ENCODE peak calls at places on chromosomes 7 and 10, in nine cellular contexts. One of them, this sample, is unnamed. For H3K79me2 and H3K36me3, the result is how much of the 10 kb centered on the place peaks cover.

GRCh38 chr7:124782335-124782734 is 16.7 kb upstream of the GPR37 start:
- DNase-seq in fibroblast of lung: no peak
- DNase-seq in K562: no peak
- DNase-seq in endothelial cell of umbilical vein: no peak
- DNase-seq in GM23248: no peak
- DNase-seq in Karpas-422: no peak
- DNase-seq in H1: no peak
- DNase-seq in SK-N-SH: no peak
- DNase-seq in astrocyte: no peak
- DNase-seq in this sample: no peak

GRCh38 chr10:59622320-59622901 is 87.2 kb downstream of the SLC16A9 start:
- DNase-seq in fibroblast of lung: peak
- DNase-seq in K562: peak
- DNase-seq in endothelial cell of umbilical vein: peak
- DNase-seq in GM23248: peak
- DNase-seq in Karpas-422: peak
- DNase-seq in H1: no peak
- DNase-seq in SK-N-SH: peak
- DNase-seq in astrocyte: peak
- DNase-seq in this sample: peak

GRCh38 chr10:71600856-71601255 is 118.7 kb downstream of the C10orf105 start:
- DNase-seq in fibroblast of lung: peak
- DNase-seq in K562: no peak
- DNase-seq in endothelial cell of umbilical vein: peak
- DNase-seq in GM23248: peak
- DNase-seq in Karpas-422: no peak
- DNase-seq in H1: no peak
- DNase-seq in SK-N-SH: no peak
- DNase-seq in astrocyte: peak
- DNase-seq in this sample: no peak

GRCh38 chr7:158051372-158051760 is 536.3 kb downstream of the PTPRN2 start:
- DNase-seq in fibroblast of lung: no peak
- DNase-seq in K562: no peak
- DNase-seq in endothelial cell of umbilical vein: no peak
- DNase-seq in GM23248: no peak
- DNase-seq in Karpas-422: no peak
- DNase-seq in H1: no peak
- DNase-seq in SK-N-SH: no peak
- DNase-seq in astrocyte: no peak
- DNase-seq in this sample: no peak

GRCh38 chr10:88525371-88526079 is 57.6 kb downstream of the RNLS start:
- DNase-seq in fibroblast of lung: peak
- DNase-seq in K562: no peak
- DNase-seq in endothelial cell of umbilical vein: peak
- DNase-seq in GM23248: peak
- DNase-seq in Karpas-422: no peak
- DNase-seq in H1: no peak
- DNase-seq in SK-N-SH: no peak
- DNase-seq in astrocyte: peak
- DNase-seq in this sample: no peak

GRCh38 chr10:97445357-97445721 is 467 bp downstream of the EXOSC1 start:
- DNase-seq in fibroblast of lung: no peak
- DNase-seq in K562: no peak
- DNase-seq in endothelial cell of umbilical vein: no peak
- DNase-seq in GM23248: no peak
- DNase-seq in Karpas-422: no peak
- DNase-seq in H1: no peak
- DNase-seq in SK-N-SH: no peak
- DNase-seq in astrocyte: no peak
- DNase-seq in this sample: no peak

GRCh38 chr7:146129296-146129695 is 12.7 kb downstream of the CNTNAP2 start:
- DNase-seq in fibroblast of lung: no peak
- DNase-seq in K562: no peak
- DNase-seq in endothelial cell of umbilical vein: no peak
- DNase-seq in GM23248: no peak
- DNase-seq in Karpas-422: no peak
- DNase-seq in H1: no peak
- DNase-seq in SK-N-SH: no peak
- DNase-seq in astrocyte: no peak
- DNase-seq in this sample: no peak

GRCh38 chr7:24595671-24596418 is 22.6 kb downstream of the PALS2 start:
- DNase-seq in fibroblast of lung: no peak
- DNase-seq in K562: no peak
- DNase-seq in endothelial cell of umbilical vein: no peak
- DNase-seq in GM23248: no peak
- DNase-seq in Karpas-422: no peak
- DNase-seq in H1: no peak
- DNase-seq in SK-N-SH: no peak
- DNase-seq in astrocyte: no peak
- DNase-seq in this sample: peak

GRCh38 chr10:45023426-45023825 is 22.7 kb downstream of the ZNF22 start:
- DNase-seq in fibroblast of lung: no peak
- DNase-seq in K562: no peak
- DNase-seq in endothelial cell of umbilical vein: no peak
- DNase-seq in GM23248: peak
- DNase-seq in Karpas-422: no peak
- DNase-seq in H1: no peak
- DNase-seq in SK-N-SH: no peak
- DNase-seq in astrocyte: no peak
- DNase-seq in this sample: no peak

GRCh38 chr10:100485841-100486495 is 23.2 kb downstream of the WNT8B start:
- DNase-seq in fibroblast of lung: no peak
- DNase-seq in K562: no peak
- DNase-seq in endothelial cell of umbilical vein: no peak
- DNase-seq in GM23248: no peak
- DNase-seq in Karpas-422: no peak
- DNase-seq in H1: no peak
- DNase-seq in SK-N-SH: no peak
- DNase-seq in astrocyte: no peak
- DNase-seq in this sample: no peak

GRCh38 chr7:102039706-102040105 is 222.3 kb downstream of the CUX1 start:
- DNase-seq in fibroblast of lung: no peak
- DNase-seq in K562: no peak
- DNase-seq in endothelial cell of umbilical vein: no peak
- DNase-seq in GM23248: no peak
- DNase-seq in Karpas-422: no peak
- DNase-seq in H1: no peak
- DNase-seq in SK-N-SH: no peak
- DNase-seq in astrocyte: no peak
- DNase-seq in this sample: no peak

GRCh38 chr10:6348091-6348862 is 145.5 kb downstream of the PFKFB3 start:
- DNase-seq in fibroblast of lung: no peak
- DNase-seq in K562: no peak
- DNase-seq in endothelial cell of umbilical vein: no peak
- DNase-seq in GM23248: peak
- DNase-seq in Karpas-422: peak
- DNase-seq in H1: no peak
- DNase-seq in SK-N-SH: no peak
- DNase-seq in astrocyte: peak
- DNase-seq in this sample: peak

DNA sequence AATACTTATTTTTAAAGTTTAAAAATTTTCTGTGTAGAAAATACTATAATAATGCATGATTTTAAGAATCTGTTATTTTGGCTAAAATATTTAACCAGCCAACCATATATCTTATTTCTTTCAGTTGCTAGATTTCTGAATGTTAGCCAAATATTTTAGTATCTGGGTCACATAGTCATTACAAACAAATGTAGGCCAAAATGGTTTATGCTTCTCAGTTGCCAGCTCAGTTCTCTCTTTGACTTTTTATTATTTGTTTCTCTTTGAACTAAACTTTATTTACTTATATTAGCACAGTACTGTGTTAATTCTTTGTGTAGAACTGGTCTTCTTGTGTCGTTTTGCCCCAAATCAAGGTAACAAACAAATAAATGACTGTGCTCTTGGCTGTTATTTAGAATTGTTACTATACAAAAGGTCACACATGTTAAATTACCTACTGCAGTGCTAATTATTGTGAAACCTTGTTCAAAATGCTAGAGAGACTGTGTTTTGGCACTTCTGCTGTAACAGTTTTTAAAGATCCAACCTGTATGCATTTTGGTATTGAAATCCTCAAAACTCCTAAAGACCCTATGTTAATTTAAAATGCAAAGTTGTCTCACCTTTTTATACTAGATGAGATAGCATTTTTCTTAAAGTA is 39.8 kb downstream of the ZEB1 start:
- DNase-seq in fibroblast of lung: peak
- DNase-seq in K562: no peak
- DNase-seq in endothelial cell of umbilical vein: no peak
- DNase-seq in GM23248: peak
- DNase-seq in Karpas-422: no peak
- DNase-seq in H1: no peak
- DNase-seq in SK-N-SH: no peak
- DNase-seq in astrocyte: peak
- DNase-seq in this sample: no peak
- H3K79me2 ChIP-seq in fibroblast of lung: half or more
- H3K79me2 ChIP-seq in K562: under half
- H3K79me2 ChIP-seq in endothelial cell of umbilical vein: half or more
- H3K79me2 ChIP-seq in GM23248: half or more
- H3K79me2 ChIP-seq in Karpas-422: half or more
- H3K79me2 ChIP-seq in H1: under half
- H3K79me2 ChIP-seq in SK-N-SH: half or more
- H3K79me2 ChIP-seq in astrocyte: half or more
- H3K79me2 ChIP-seq in this sample: half or more

GRCh38 chr10:74079028-74079913 is 71.4 kb downstream of the AP3M1 start:
- DNase-seq in fibroblast of lung: peak
- DNase-seq in K562: no peak
- DNase-seq in endothelial cell of umbilical vein: peak
- DNase-seq in GM23248: peak
- DNase-seq in Karpas-422: no peak
- DNase-seq in H1: no peak
- DNase-seq in SK-N-SH: no peak
- DNase-seq in astrocyte: no peak
- DNase-seq in this sample: no peak

GRCh38 chr10:74081192-74081803 is 69.3 kb downstream of the AP3M1 start:
- DNase-seq in fibroblast of lung: peak
- DNase-seq in K562: peak
- DNase-seq in endothelial cell of umbilical vein: peak
- DNase-seq in GM23248: peak
- DNase-seq in Karpas-422: peak
- DNase-seq in H1: no peak
- DNase-seq in SK-N-SH: peak
- DNase-seq in astrocyte: peak
- DNase-seq in this sample: peak

GRCh38 chr10:74078037-74078436 is 72.6 kb downstream of the AP3M1 start:
- DNase-seq in fibroblast of lung: peak
- DNase-seq in K562: no peak
- DNase-seq in endothelial cell of umbilical vein: peak
- DNase-seq in GM23248: peak
- DNase-seq in Karpas-422: peak
- DNase-seq in H1: no peak
- DNase-seq in SK-N-SH: no peak
- DNase-seq in astrocyte: peak
- DNase-seq in this sample: no peak

GRCh38 chr10:74081918-74082317 is 68.7 kb downstream of the AP3M1 start:
- DNase-seq in fibroblast of lung: no peak
- DNase-seq in K562: no peak
- DNase-seq in endothelial cell of umbilical vein: no peak
- DNase-seq in GM23248: peak
- DNase-seq in Karpas-422: no peak
- DNase-seq in H1: no peak
- DNase-seq in SK-N-SH: no peak
- DNase-seq in astrocyte: no peak
- DNase-seq in this sample: no peak

GRCh38 chr10:74079914-74080590 is 70.6 kb downstream of the AP3M1 start:
- DNase-seq in fibroblast of lung: peak
- DNase-seq in K562: no peak
- DNase-seq in endothelial cell of umbilical vein: no peak
- DNase-seq in GM23248: peak
- DNase-seq in Karpas-422: peak
- DNase-seq in H1: no peak
- DNase-seq in SK-N-SH: no peak
- DNase-seq in astrocyte: peak
- DNase-seq in this sample: no peak
- H3K36me3 ChIP-seq in fibroblast of lung: under half
- H3K36me3 ChIP-seq in K562: half or more
- H3K36me3 ChIP-seq in endothelial cell of umbilical vein: under half
- H3K36me3 ChIP-seq in GM23248: under half
- H3K36me3 ChIP-seq in Karpas-422: under half
- H3K36me3 ChIP-seq in H1: under half
- H3K36me3 ChIP-seq in SK-N-SH: half or more
- H3K36me3 ChIP-seq in astrocyte: under half
- H3K36me3 ChIP-seq in this sample: under half

GRCh38 chr7:154978045-154978444 is 24.9 kb downstream of the PAXIP1 start:
- DNase-seq in fibroblast of lung: no peak
- DNase-seq in K562: no peak
- DNase-seq in endothelial cell of umbilical vein: no peak
- DNase-seq in GM23248: no peak
- DNase-seq in Karpas-422: no peak
- DNase-seq in H1: no peak
- DNase-seq in SK-N-SH: no peak
- DNase-seq in astrocyte: no peak
- DNase-seq in this sample: no peak
- H3K79me2 ChIP-seq in fibroblast of lung: under half
- H3K79me2 ChIP-seq in K562: under half
- H3K79me2 ChIP-seq in endothelial cell of umbilical vein: under half
- H3K79me2 ChIP-seq in GM23248: under half
- H3K79me2 ChIP-seq in Karpas-422: half or more
- H3K79me2 ChIP-seq in H1: under half
- H3K79me2 ChIP-seq in SK-N-SH: under half
- H3K79me2 ChIP-seq in astrocyte: under half
- H3K79me2 ChIP-seq in this sample: under half

GRCh38 chr10:112404612-112405011 is 30.7 kb downstream of the ACSL5 start:
- DNase-seq in fibroblast of lung: no peak
- DNase-seq in K562: no peak
- DNase-seq in endothelial cell of umbilical vein: peak
- DNase-seq in GM23248: peak
- DNase-seq in Karpas-422: no peak
- DNase-seq in H1: no peak
- DNase-seq in SK-N-SH: no peak
- DNase-seq in astrocyte: no peak
- DNase-seq in this sample: no peak

GRCh38 chr10:112397592-112397991 is 23.7 kb downstream of the ACSL5 start:
- DNase-seq in fibroblast of lung: no peak
- DNase-seq in K562: no peak
- DNase-seq in endothelial cell of umbilical vein: no peak
- DNase-seq in GM23248: no peak
- DNase-seq in Karpas-422: no peak
- DNase-seq in H1: no peak
- DNase-seq in SK-N-SH: no peak
- DNase-seq in astrocyte: no peak
- DNase-seq in this sample: no peak

GRCh38 chr10:112407696-112408095 is 33.8 kb downstream of the ACSL5 start:
- DNase-seq in fibroblast of lung: no peak
- DNase-seq in K562: no peak
- DNase-seq in endothelial cell of umbilical vein: no peak
- DNase-seq in GM23248: no peak
- DNase-seq in Karpas-422: no peak
- DNase-seq in H1: no peak
- DNase-seq in SK-N-SH: no peak
- DNase-seq in astrocyte: no peak
- DNase-seq in this sample: no peak

DNA sequence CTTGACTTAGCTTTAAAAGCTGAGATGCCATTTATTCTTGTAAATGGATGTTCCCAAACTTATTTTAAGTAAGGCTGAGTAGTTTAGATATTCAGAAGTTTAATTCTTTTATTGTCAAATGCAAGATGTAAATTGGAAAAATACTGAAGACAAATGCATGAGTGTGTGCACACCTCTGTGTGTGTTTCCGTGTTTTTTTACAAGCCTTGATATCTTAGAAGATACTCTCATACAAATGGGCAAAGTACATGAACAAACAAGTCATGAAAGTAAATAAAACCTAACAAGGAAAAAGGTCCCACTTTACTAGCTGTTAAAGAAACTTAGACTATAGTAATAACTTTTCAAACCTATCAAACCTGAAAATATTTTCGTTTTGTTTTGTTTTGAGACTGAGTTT is 29.0 kb downstream of the ACSL5 start:
- DNase-seq in fibroblast of lung: no peak
- DNase-seq in K562: no peak
- DNase-seq in endothelial cell of umbilical vein: no peak
- DNase-seq in GM23248: no peak
- DNase-seq in Karpas-422: no peak
- DNase-seq in H1: no peak
- DNase-seq in SK-N-SH: no peak
- DNase-seq in astrocyte: no peak
- DNase-seq in this sample: no peak
- H3K36me3 ChIP-seq in fibroblast of lung: under half
- H3K36me3 ChIP-seq in K562: under half
- H3K36me3 ChIP-seq in endothelial cell of umbilical vein: under half
- H3K36me3 ChIP-seq in GM23248: under half
- H3K36me3 ChIP-seq in Karpas-422: under half
- H3K36me3 ChIP-seq in H1: under half
- H3K36me3 ChIP-seq in SK-N-SH: under half
- H3K36me3 ChIP-seq in astrocyte: under half
- H3K36me3 ChIP-seq in this sample: half or more